ENCODE peak calls at places on chromosomes 2 and 18, in six cellular contexts. B, Q, E, Z, L and X are unnamed samples.

GRCh38 chr2:223688094-223688835 is 86.1 kb upstream of the SCG2 start:
- DNase-seq in E (no peak), B (no peak), Z (no peak), Q (peak), L (no peak), X (no peak)

GRCh38 chr2:98768765-98769476 is 38.0 kb upstream of the MGAT4A start:
- DNase-seq in L (no peak), Q (no peak), Z (no peak), E (peak), B (peak), X (no peak)

GRCh38 chr2:45992021-45992745 is 305.0 kb upstream of the EPAS1 start:
- DNase-seq in Q (no peak), E (peak), L (no peak), B (no peak), Z (peak), X (no peak)

GRCh38 chr2:240467149-240467642 is 31.7 kb downstream of the GPC1 start:
- DNase-seq in L (no peak), B (no peak), Q (no peak), Z (no peak), E (no peak), X (no peak)

GRCh38 chr2:70086278-70086837 is 919 bp upstream of the PCBP1 start:
- DNase-seq in Z (peak), L (peak), Q (peak), B (peak), E (peak), X (peak)

GRCh38 chr18:45149712-45150111 is 465.6 kb upstream of the SLC14A2 start:
- DNase-seq in Z (no peak), Q (no peak), L (no peak), E (no peak), B (no peak), X (no peak)

GRCh38 chr2:18171191-18172139 is 293.0 kb downstream of the KCNS3 start:
- DNase-seq in Q (no peak), Z (no peak), E (peak), L (no peak), B (no peak), X (no peak)

GRCh38 chr18:23585007-23585871 is 1.1 kb downstream of the NPC1 start:
- DNase-seq in L (no peak), Q (peak), E (peak), B (peak), Z (no peak), X (no peak)

GRCh38 chr18:35658112-35658511 is 76.6 kb downstream of the GALNT1 start:
- DNase-seq in L (no peak), Q (no peak), B (no peak), E (no peak), Z (no peak), X (no peak)

GRCh38 chr2:72581560-72582181 is 244.2 kb downstream of the EXOC6B start:
- DNase-seq in E (no peak), B (no peak), Z (no peak), Q (no peak), L (no peak), X (no peak)
- TF ChIP-seq CTCF in E (peak), B (no peak), Z (no peak), Q (no peak), L (peak), X (no peak)

DNA sequence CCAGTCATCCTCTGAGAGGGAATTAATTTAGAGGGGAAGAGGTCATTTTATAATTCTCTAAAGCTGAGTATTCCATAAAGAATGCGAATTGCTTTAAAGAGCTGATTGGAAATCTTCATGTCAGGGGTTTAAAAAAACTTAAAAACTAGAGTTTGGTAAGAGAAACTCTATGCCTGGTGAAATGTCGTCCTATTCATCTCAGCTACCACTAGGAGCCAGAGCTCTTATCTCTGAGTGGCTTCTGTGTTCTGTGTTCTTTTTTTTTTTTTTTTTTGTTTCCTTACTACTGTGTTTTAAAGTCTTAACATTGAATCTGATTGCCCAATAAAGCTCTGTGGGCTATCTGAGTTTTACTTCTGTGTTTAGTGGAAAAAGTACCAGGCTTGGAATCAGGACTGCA is 494.9 kb downstream of the RIT2 start:
- DNase-seq in E (no peak), B (no peak), Q (no peak), Z (no peak), L (no peak), X (no peak)
- TF ChIP-seq CTCF in E (no peak), B (no peak), Q (no peak), Z (no peak), L (no peak), X (no peak)

GRCh38 chr2:53711271-53711780 is 56.3 kb upstream of the CHAC2 start:
- DNase-seq in Q (no peak), B (no peak), L (no peak), Z (no peak), E (no peak), X (no peak)

GRCh38 chr2:53715568-53715967 is 52.0 kb upstream of the CHAC2 start:
- DNase-seq in Z (peak), Q (no peak), B (peak), E (peak), L (peak), X (no peak)
- TF ChIP-seq CTCF in Z (peak), Q (peak), B (peak), E (peak), L (peak), X (peak)

GRCh38 chr2:101770672-101771071 is 73.2 kb downstream of the MAP4K4 start:
- DNase-seq in Z (peak), L (peak), Q (peak), B (peak), E (no peak), X (no peak)
- TF ChIP-seq CTCF in Z (peak), L (peak), Q (peak), B (no peak), E (peak), X (peak)

DNA sequence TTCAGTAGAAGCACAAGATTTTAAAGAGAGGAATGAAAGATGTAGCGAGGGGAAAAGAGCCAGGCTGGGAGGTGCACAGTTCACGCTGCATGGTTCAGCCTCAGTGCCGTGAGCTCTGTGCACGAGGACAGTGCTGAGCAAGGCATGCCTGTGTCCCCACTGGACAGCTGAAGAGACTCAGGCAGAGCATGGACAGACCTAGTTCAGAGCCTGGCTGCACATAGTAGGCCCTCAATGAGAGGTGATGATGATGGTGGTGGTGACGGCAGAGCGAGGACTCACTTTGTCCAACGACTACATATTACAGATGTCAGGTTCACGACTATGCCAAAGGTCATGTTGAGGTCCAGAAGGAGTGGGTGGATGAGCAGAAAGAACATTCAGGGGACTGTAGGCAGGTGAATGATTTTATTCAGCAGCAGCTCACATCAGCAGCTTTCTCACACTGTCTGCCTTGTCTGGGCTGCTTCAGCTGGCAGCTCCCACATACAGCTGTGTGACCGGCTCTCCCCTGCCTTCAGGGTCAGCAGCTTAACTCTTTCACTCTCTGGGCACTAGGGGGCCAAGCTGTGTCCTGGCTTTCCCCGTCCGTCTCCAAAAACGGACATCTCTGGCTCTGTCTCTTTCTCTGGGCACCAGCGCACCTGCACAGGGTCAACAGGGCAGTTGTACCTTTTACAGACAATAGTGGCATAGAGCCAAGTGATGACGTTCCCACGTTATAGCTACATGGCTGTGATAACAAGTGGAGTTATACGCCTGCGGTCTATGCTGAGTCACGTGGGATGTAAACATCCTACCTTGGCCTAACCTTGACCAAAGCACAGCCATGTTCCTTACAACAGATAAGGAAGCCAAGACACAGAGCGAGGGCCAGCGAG is 128.8 kb upstream of the MSH6 start:
- DNase-seq in Q (peak), L (no peak), E (no peak), Z (no peak), B (no peak), X (no peak)
- TF ChIP-seq CTCF in Q (peak), L (peak), E (peak), Z (peak), B (peak), X (peak)

DNA sequence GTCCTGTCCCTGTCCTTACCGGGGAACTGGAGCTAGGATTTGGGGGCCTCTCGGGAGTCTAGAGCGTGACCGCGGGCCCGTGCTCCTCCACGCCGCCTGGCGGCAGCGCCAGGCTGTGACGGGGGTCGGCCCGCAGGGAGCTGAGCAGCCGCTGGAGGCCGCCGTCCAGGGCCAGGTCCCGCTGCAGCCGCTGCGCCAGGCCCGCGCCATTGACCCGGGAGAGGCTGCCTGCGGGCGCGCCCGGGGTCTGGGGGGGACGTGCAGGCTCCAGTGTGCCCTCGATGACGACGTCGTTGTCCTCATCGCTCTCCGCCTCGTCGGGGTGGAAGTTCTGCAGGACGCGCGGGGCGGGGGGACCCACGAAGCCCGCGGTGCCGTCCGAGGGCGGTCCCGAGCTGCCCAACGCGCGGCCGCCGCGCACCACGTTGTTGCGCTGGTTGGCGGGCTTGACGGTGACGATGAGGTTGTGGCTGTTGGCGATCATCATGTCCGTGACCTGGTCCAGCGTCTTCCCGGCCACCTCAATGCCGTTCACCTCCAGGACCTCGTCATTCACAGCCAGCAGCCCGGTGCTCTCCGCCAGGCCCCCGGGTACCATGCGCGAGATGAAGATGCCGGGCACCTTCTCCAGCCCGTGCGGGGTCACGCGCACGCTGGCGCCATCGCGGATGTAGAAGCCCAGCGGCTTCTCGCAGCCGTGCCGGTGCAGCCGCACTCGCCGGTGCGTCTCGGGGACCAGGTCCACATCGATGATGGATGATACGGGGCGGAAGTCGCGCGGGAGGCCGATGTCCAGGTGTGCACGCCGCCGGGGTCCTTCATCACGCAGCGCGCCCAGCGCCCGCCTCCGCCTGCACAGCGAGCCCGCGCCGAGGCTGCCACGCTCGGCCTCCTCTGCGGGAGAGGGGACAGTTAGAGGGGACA is 50.9 kb downstream of the ADNP2 start:
- DNase-seq in L (no peak), Z (no peak), B (peak), E (no peak), Q (no peak), X (no peak)
- TF ChIP-seq CTCF in L (no peak), Z (no peak), B (peak), E (peak), Q (peak), X (no peak)

GRCh38 chr18:58446661-58447060 is 182.2 kb downstream of the ALPK2 start:
- DNase-seq in Q (no peak), E (no peak), B (no peak), L (no peak), Z (no peak), X (no peak)

GRCh38 chr18:58451972-58452334 is 176.9 kb downstream of the ALPK2 start:
- DNase-seq in Q (no peak), Z (no peak), E (no peak), L (no peak), B (no peak), X (no peak)

GRCh38 chr18:58447342-58448190 is 181.3 kb downstream of the ALPK2 start:
- DNase-seq in B (no peak), L (no peak), Z (no peak), Q (no peak), E (peak), X (no peak)

GRCh38 chr18:58451115-58451971 is 177.5 kb downstream of the ALPK2 start:
- DNase-seq in L (no peak), Q (no peak), Z (no peak), B (no peak), E (no peak), X (no peak)

GRCh38 chr18:58449366-58449935 is 179.4 kb downstream of the ALPK2 start:
- DNase-seq in B (no peak), Q (no peak), L (no peak), Z (no peak), E (no peak), X (no peak)
- TF ChIP-seq CTCF in B (no peak), Q (no peak), L (no peak), Z (no peak), E (no peak), X (no peak)